ENCODE peak calls at places on chromosomes 4 and X, in four cellular contexts. P is SK-N-SH, R is pancreas, F is tibial artery. H is an unnamed sample.

GRCh38 chrX:38282044-38282443 is 45.3 kb downstream of the RPGR start:
- DNase-seq in R (no peak), F (no peak), P (no peak), H (no peak)

GRCh38 chr4:169009281-169010124 is 552 bp downstream of the CBR4 start:
- DNase-seq in F (peak; percentile 55), R (peak; percentile 74), P (no peak), H (no peak)

GRCh38 chr4:25865586-25865985 is 2.8 kb upstream of the SEL1L3 start:
- DNase-seq in F (no peak), P (no peak), R (peak; percentile 56), H (no peak)

GRCh38 chrX:38803609-38804480 is 2.6 kb downstream of the MID1IP1 start:
- DNase-seq in F (peak; percentile 83), P (peak; percentile 87), R (peak; percentile 91), H (no peak)

GRCh38 chr4:119025440-119025839 is 110.2 kb upstream of the MYOZ2 start:
- DNase-seq in R (no peak), F (peak; percentile 58), P (no peak), H (no peak)

GRCh38 chrX:1598876-1599790 is 7.7 kb downstream of the AKAP17A start:
- DNase-seq in R (no peak), P (no peak), F (no peak), H (no peak)

GRCh38 chr4:131316086-131316485 is 1833.0 kb upstream of the PCDH10 start:
- DNase-seq in P (no peak), F (no peak), R (no peak), H (no peak)

GRCh38 chr4:96912731-96913130 is 1072.8 kb downstream of the PDHA2 start:
- DNase-seq in F (no peak), P (no peak), R (no peak), H (no peak)

GRCh38 chr4:15354358-15354757 is 73.5 kb upstream of the C1QTNF7 start:
- DNase-seq in F (no peak), R (no peak), P (no peak), H (no peak)

GRCh38 chr4:141302926-141303325 is 82.2 kb downstream of the ZNF330 start:
- DNase-seq in P (no peak), F (no peak), R (no peak), H (no peak)

GRCh38 chr4:20095805-20096541 is 155.7 kb upstream of the SLIT2 start:
- DNase-seq in P (no peak), R (no peak), F (no peak), H (no peak)

GRCh38 chr4:88283661-88284377 is 542 bp downstream of the PPM1K start:
- DNase-seq in R (peak; percentile 64), P (peak; percentile 77), F (peak; percentile 50), H (no peak)

GRCh38 chrX:153922932-153923857 is 2.9 kb downstream of the ARHGAP4 start:
- DNase-seq in R (peak; percentile 81), P (peak; percentile 90), F (peak; percentile 80), H (no peak)

GRCh38 chr4:154743683-154744340 is at the start of gene LRAT:
- DNase-seq in P (peak; percentile 68), F (no peak), R (peak; percentile 79), H (no peak)

GRCh38 chr4:87570290-87570689 is 38.0 kb upstream of the DSPP start:
- DNase-seq in F (no peak), R (no peak), P (no peak), H (no peak)

GRCh38 chr4:77022581-77023133 is 53.1 kb downstream of the CCNI start:
- DNase-seq in R (no peak), P (peak; percentile 24), F (no peak), H (no peak)

GRCh38 chr4:16270654-16271328 is 44.5 kb upstream of the TAPT1 start:
- DNase-seq in R (no peak), F (no peak), P (no peak), H (no peak)

GRCh38 chr4:70943115-70943514 is 40.9 kb downstream of the MOB1B start:
- DNase-seq in R (no peak), P (no peak), F (no peak), H (no peak)

GRCh38 chr4:101254776-101255175 is 92.5 kb downstream of the PPP3CA start:
- DNase-seq in F (no peak), R (no peak), P (no peak), H (no peak)

GRCh38 chrX:146396409-146396808 is 413.2 kb upstream of the CXorf51B start:
- DNase-seq in F (no peak), R (no peak), P (no peak), H (no peak)

GRCh38 chrX:133674726-133675470 is 259.6 kb upstream of the GPC4 start:
- DNase-seq in R (no peak), P (no peak), F (no peak), H (no peak)

GRCh38 chr4:165210566-165210965 is 3.2 kb downstream of the KLHL2 start:
- DNase-seq in P (no peak), R (no peak), F (no peak), H (no peak)

GRCh38 chr4:64781737-64782326 is 372.6 kb upstream of the TECRL start:
- DNase-seq in P (peak; percentile 2), R (no peak), F (no peak), H (no peak)

GRCh38 chrX:47900833-47901232 is 64.1 kb downstream of the ZNF81 start:
- DNase-seq in P (no peak), R (no peak), F (no peak), H (no peak)

GRCh38 chr4:108943971-108944370 is 181.1 kb upstream of the ETNPPL start:
- DNase-seq in R (no peak), P (no peak), F (no peak), H (no peak)

GRCh38 chr4:186651624-186652023 is 72.0 kb downstream of the FAT1 start:
- DNase-seq in R (peak; percentile 88), P (no peak), F (peak; percentile 59), H (no peak)

GRCh38 chr4:168893807-168894206 is 116.2 kb downstream of the CBR4 start:
- DNase-seq in F (no peak), P (no peak), R (no peak), H (no peak)

GRCh38 chr4:185165605-185166063 is 22.6 kb downstream of the SLC25A4 start:
- DNase-seq in R (no peak), F (no peak), P (no peak), H (peak; percentile 79)

GRCh38 chr4:3202836-3203820 is 45.8 kb upstream of the MSANTD1 start:
- DNase-seq in P (no peak), F (no peak), R (no peak), H (no peak)

GRCh38 chr4:118751634-118752293 is 66.6 kb downstream of the METTL14 start:
- DNase-seq in F (no peak), R (no peak), P (no peak), H (no peak)

GRCh38 chrX:103488332-103488731 is 31.0 kb downstream of the RAB40A start:
- DNase-seq in P (peak; percentile 48), R (no peak), F (no peak), H (no peak)

GRCh38 chr4:156962551-156962974 is 9.0 kb downstream of the PDGFC start:
- DNase-seq in F (no peak), P (no peak), R (no peak), H (peak; percentile 83)

GRCh38 chr4:96652158-96652557 is 812.3 kb downstream of the PDHA2 start:
- DNase-seq in R (no peak), P (no peak), F (no peak), H (no peak)

GRCh38 chrX:130916636-130917422 is 13.8 kb upstream of the ENOX2 start:
- DNase-seq in P (peak; percentile 62), F (no peak), R (peak; percentile 18), H (peak; percentile 18)

GRCh38 chr4:42656986-42657792 is at the start of gene ATP8A1:
- DNase-seq in P (peak; percentile 99), F (peak; percentile 92), R (peak; percentile 94), H (peak; percentile 11)
- H3K4me3 ChIP-seq in P (peak within 1 kb of the TSS; percentile 71), F (peak within 1 kb of the TSS; percentile 91), R (peak within 1 kb of the TSS; percentile 89), H (peak within 1 kb of the TSS; percentile 57)

GRCh38 chr4:48799157-48799556 is 19.1 kb upstream of the FRYL start:
- DNase-seq in F (no peak), P (no peak), R (no peak), H (no peak)
- H3K4me3 ChIP-seq in F (no peak overlapping the region), P (no peak overlapping the region), R (no peak overlapping the region), H (no peak overlapping the region)

DNA sequence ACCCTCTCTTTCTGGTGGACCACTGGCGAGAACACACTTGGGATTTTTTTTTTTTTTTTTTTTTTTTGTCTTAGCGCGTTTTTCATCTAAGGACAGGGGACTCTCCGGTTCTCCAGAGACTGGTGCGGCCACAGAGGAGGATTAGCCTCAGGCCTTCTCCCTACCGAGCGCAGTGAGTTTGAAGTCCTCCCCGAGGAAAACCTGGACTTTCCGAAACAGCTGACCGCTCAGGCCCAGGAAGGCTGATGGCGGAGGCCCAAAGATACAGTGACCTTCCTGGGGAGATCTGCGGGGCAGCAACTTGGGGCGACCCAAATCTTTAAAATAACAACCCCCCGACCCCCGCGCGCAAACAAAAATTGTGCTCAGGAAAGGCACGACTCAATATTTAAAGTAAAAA is 9.2 kb downstream of the NKX3-2 start:
- DNase-seq in R (no peak), P (peak; percentile 15), F (no peak), H (no peak)
- H3K4me3 ChIP-seq in R (no peak overlapping the region), P (no peak overlapping the region), F (no peak overlapping the region), H (no peak overlapping the region)

GRCh38 chr4:8858188-8858924 is 13.3 kb downstream of the HMX1 start:
- DNase-seq in P (no peak), F (no peak), R (no peak), H (no peak)

GRCh38 chr4:8859550-8860095 is 12.0 kb downstream of the HMX1 start:
- DNase-seq in F (no peak), P (no peak), R (no peak), H (no peak)

GRCh38 chr4:8858925-8859210 is 12.8 kb downstream of the HMX1 start:
- DNase-seq in R (no peak), F (no peak), P (no peak), H (no peak)

GRCh38 chr4:8856835-8857590 is 14.6 kb downstream of the HMX1 start:
- DNase-seq in P (no peak), R (no peak), F (no peak), H (no peak)

DNA sequence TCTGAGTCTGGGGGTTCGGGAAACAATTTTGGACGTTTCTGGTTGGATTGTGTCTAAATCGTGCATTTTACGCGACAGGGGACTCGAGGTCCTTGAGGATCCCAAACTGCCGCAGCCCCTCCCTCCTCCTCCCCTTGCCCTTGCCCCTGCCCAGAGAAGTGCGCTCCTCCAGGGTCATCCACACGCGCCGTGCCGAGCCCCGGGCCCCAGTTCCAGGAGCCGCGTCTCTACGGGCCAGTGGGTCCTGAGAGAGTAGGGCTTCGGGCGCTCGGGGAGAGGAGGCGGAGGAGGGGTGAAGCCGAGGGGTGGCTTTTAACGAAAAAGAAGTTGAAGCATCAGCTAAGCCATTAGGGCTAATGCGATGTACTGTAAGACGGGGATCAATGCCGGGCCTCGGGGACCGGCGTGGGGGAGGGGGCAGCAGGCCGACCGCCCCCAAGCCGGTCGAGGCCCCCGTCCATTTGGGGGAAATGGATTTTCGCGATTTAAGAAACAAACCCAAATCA is 13.9 kb downstream of the HMX1 start:
- DNase-seq in F (no peak), R (no peak), P (no peak), H (no peak)
- H3K4me3 ChIP-seq in F (no peak overlapping the region), R (no peak overlapping the region), P (no peak overlapping the region), H (no peak overlapping the region)

GRCh38 chr4:6892190-6892908 is 17.3 kb upstream of the TBC1D14 start:
- DNase-seq in R (peak; percentile 38), P (no peak), F (peak; percentile 43), H (no peak)
- H3K4me3 ChIP-seq in R (no peak overlapping the region), P (no peak overlapping the region), F (no peak overlapping the region), H (no peak overlapping the region)

GRCh38 chrX:372856-373640 is 13.7 kb downstream of the PPP2R3B start:
- DNase-seq in P (no peak), R (no peak), F (no peak), H (no peak)
- H3K4me3 ChIP-seq in P (no peak overlapping the region), R (no peak overlapping the region), F (peak overlapping the region; percentile 34), H (peak overlapping the region; percentile 34)

H was measured in AG09309.